ENCODE peak calls at places on chromosomes 1 and 21, in five cellular contexts. B is mammary epithelial cell; X is effector memory CD4-positive, alpha-beta T cell; V is transverse colon; K is HCT116. G is an unnamed sample.

GRCh38 chr1:7552402-7552801 is 218.7 kb upstream of the VAMP3 start:
- DNase-seq in K (no peak), V (no peak), B (no peak), X (no peak), G (no peak)

GRCh38 chr1:233904979-233905415 is 521 bp downstream of the SLC35F3 start:
- DNase-seq in B (peak; percentile 59), V (no peak), X (no peak), K (no peak), G (no peak)

GRCh38 chr1:76190749-76191424 is 116.3 kb downstream of the ST6GALNAC3 start:
- DNase-seq in K (no peak), X (no peak), V (no peak), B (no peak), G (no peak)

GRCh38 chr1:247373721-247374141 is 42.1 kb upstream of the ZNF496 start:
- DNase-seq in X (peak; percentile 25), K (no peak), V (peak; percentile 46), B (peak; percentile 22), G (peak; percentile 23)

GRCh38 chr1:181558416-181558815 is 75.1 kb downstream of the CACNA1E start:
- DNase-seq in V (no peak), B (no peak), X (no peak), K (no peak), G (no peak)

GRCh38 chr1:230186003-230186863 is 119.2 kb downstream of the GALNT2 start:
- DNase-seq in K (peak; percentile 76), X (no peak), B (peak; percentile 87), V (peak; percentile 74), G (peak; percentile 76)

GRCh38 chr1:31647106-31647505 is 2.4 kb upstream of the PEF1 start:
- DNase-seq in B (no peak), X (no peak), V (no peak), K (no peak), G (no peak)

GRCh38 chr1:60108223-60108622 is 34.7 kb upstream of the C1orf87 start:
- DNase-seq in K (no peak), X (no peak), B (no peak), V (no peak), G (no peak)

GRCh38 chr1:80509965-80510522 is 1290.7 kb upstream of the ADGRL2 start:
- DNase-seq in X (no peak), V (no peak), K (peak; percentile 0), B (no peak), G (no peak)

GRCh38 chr1:159612211-159612885 is 24.7 kb downstream of the APCS start:
- DNase-seq in K (no peak), B (no peak), X (no peak), V (no peak), G (no peak)

GRCh38 chr1:205936846-205937707 is 6.2 kb downstream of the SLC26A9 start:
- DNase-seq in X (no peak), K (no peak), V (no peak), B (peak; percentile 35), G (peak; percentile 29)

GRCh38 chr1:54866801-54867716 is 19.9 kb downstream of the DHCR24 start:
- DNase-seq in V (peak; percentile 33), X (no peak), K (no peak), B (no peak), G (no peak)

GRCh38 chr1:58047265-58047858 is 499.2 kb downstream of the OMA1 start:
- DNase-seq in V (peak; percentile 21), B (no peak), X (no peak), K (no peak), G (peak; percentile 17)

GRCh38 chr1:206075786-206076725 is 23.1 kb downstream of the RHEX start:
- DNase-seq in X (no peak), K (no peak), V (no peak), B (peak; percentile 70), G (no peak)

GRCh38 chr1:224911217-224911616 is 18.3 kb upstream of the DNAH14 start:
- DNase-seq in X (no peak), V (no peak), B (no peak), K (no peak), G (no peak)

GRCh38 chr1:24966121-24966723 is 36.1 kb upstream of the RUNX3 start:
- DNase-seq in B (no peak), V (no peak), K (no peak), X (no peak), G (no peak)

GRCh38 chr1:185857447-185857846 is 123.3 kb downstream of the HMCN1 start:
- DNase-seq in B (peak; percentile 14), V (no peak), K (no peak), X (no peak), G (no peak)

GRCh38 chr1:200302192-200302892 is 107.5 kb downstream of the ZNF281 start:
- DNase-seq in K (no peak), B (peak; percentile 34), V (peak; percentile 51), X (peak; percentile 33), G (peak; percentile 53)

GRCh38 chr21:14361958-14362357 is 21.0 kb downstream of the HSPA13 start:
- DNase-seq in K (no peak), V (no peak), X (no peak), B (peak; percentile 89), G (no peak)

GRCh38 chr1:220880726-220881506 is 1.7 kb downstream of the HLX start:
- DNase-seq in X (no peak), V (peak; percentile 75), B (no peak), K (no peak), G (peak; percentile 74)

GRCh38 chr1:160634543-160635491 is 12.0 kb downstream of the SLAMF1 start:
- DNase-seq in K (no peak), X (no peak), B (no peak), V (no peak), G (no peak)

GRCh38 chr1:68196676-68197075 is 35.6 kb downstream of the WLS start:
- DNase-seq in X (no peak), K (no peak), B (no peak), V (no peak), G (no peak)

DNA sequence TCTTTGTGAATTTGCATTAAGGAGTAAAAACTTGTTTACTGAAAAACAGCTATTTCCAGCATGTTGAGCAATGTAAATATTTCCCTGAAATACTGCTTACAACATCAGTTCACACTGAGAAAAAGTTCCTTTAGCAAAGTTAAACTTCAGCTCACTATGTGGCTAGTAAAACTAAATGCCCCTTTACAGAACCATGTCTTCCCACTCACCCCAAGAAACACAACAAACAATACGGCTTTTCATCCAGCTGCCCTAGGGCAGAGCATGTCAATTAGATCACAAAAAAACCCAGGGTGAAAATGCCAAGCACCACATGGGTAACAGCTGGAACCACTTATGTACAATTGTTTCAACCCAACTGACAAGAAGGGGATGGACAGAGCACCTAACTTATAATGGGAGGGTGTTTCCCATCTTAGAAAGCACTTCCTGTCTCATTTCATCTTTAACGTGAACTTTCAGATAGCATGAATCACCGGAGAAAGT is 6.7 kb downstream of the NID1 start:
- DNase-seq in B (peak; percentile 81), V (no peak), K (no peak), X (no peak), G (no peak)
- H3K4me1 ChIP-seq in B (peaks cover 10% of the 10 kb centered on the region), V (peaks cover 14% of the 10 kb centered on the region), K (no peaks in the 10 kb centered on the region), X (no peaks in the 10 kb centered on the region), G (no peaks in the 10 kb centered on the region)

DNA sequence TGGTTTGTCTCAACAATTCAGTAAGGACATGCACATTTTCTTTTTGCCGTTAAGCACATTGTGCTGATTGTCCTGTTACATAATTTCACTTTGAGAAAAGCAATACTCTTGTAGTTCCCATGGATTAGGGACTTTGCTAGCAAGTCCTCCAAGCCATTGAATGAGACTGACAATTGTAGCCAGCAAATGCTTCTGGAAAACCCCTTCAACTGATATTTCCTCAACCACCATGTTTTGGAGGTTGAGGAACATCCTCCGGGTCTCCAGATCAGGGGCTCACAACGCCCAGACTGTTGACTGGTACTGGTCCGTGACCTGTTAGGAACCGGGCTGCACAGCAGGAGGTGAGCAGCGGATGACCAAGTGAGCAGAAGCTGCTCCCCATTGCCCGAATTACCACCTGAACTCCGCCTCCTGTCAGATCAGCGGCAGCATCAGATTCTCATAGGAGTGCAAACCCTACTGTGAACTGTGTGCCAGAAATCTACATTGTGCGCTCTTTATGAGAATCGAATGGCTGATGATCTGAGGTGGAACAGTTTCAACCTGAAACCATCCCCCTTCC is 24.1 kb downstream of the ACTN2 start:
- DNase-seq in K (no peak), X (no peak), B (no peak), V (no peak), G (no peak)
- H3K4me1 ChIP-seq in K (no peaks in the 10 kb centered on the region), X (no peaks in the 10 kb centered on the region), B (no peaks in the 10 kb centered on the region), V (no peaks in the 10 kb centered on the region), G (no peaks in the 10 kb centered on the region)

DNA sequence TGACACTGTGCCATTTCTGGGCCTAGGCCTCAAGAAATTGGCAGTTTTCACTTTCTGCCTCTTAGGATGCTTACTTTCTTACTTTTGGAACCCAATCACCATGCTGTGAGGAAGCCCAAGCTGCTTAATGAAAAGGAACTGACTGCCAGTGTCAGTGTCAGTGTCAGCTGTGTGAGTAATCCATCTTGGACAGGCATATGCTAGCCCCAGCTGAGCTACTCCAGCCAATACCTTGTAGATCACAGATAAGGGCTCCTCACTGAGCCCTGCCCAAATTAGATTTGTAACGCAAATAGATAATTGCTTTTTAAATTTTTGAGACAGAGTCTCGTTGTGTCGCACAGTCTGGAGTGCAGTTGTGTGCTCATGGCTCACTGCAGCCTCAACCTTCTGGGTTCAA is 59.6 kb downstream of the SELENOF start:
- DNase-seq in V (no peak), B (no peak), K (no peak), X (no peak), G (no peak)
- H3K4me1 ChIP-seq in V (no peaks in the 10 kb centered on the region), B (peaks cover 3% of the 10 kb centered on the region), K (no peaks in the 10 kb centered on the region), X (no peaks in the 10 kb centered on the region), G (no peaks in the 10 kb centered on the region)

DNA sequence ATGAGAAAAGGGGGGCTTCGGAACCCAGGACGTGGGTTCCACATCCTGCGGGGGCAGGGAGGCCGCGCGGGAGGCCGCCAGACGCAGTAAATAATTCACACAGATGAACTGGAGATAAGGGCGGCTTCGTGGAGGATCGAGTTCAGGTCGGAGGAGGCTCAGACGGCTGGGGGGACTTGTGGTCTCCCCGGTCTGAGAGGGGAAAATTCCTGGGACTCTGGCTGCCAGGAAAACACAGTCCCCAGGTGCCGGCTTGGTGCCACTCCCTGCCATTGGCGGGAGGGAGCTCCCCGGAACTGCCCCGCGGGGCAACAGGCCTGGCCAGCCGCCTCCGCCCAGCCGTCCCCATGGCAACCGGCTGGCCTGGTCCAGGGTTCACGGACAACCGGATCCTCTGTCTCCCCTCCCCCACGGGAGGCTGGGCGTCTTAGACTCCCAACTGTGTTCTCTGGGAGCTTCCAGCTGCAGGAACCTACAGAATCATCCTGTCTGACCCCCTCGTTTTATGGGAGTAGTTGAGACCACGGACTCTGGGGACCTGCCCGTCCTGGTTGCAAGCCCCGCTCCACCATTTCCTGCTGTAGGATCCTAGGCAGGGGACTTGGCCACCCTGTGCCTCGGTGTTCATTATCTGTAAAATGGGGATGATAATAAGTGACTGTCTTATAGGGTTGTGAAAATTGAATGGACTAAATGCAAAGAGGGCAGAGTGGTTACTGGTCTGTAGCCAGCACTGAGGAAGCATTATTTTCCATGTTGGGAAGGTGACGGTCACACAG is 9.6 kb downstream of the CAMK2N1 start:
- DNase-seq in X (no peak), K (no peak), V (peak; percentile 96), B (peak; percentile 42), G (peak; percentile 57)
- H3K4me1 ChIP-seq in X (no peaks in the 10 kb centered on the region), K (peaks cover 64% of the 10 kb centered on the region), V (peaks cover 70% of the 10 kb centered on the region), B (peaks cover 18% of the 10 kb centered on the region), G (peaks cover 30% of the 10 kb centered on the region)